ENCODE peak calls at places on chromosome 22, in six cellular contexts. U is MM.1S, P is bronchial epithelial cell, O is endothelial cell of umbilical vein, E is ovary, X is HepG2. Q is an unnamed sample.

GRCh38 chr22:23791737-23792645 is 5.2 kb downstream of the SMARCB1 start:
- DNase-seq in P (no peak), O (no peak), E (no peak), X (no peak), U (no peak), Q (no peak)

GRCh38 chr22:49619301-49619700 is 208.4 kb downstream of the BRD1 start:
- DNase-seq in P (no peak), E (no peak), X (no peak), O (no peak), U (no peak), Q (no peak)

GRCh38 chr22:36196254-36197064 is 5.2 kb downstream of the APOL4 start:
- DNase-seq in X (no peak), O (no peak), U (no peak), E (no peak), P (no peak), Q (no peak)

GRCh38 chr22:49994361-49995058 is 18.1 kb downstream of the IL17REL start:
- DNase-seq in X (no peak), E (no peak), P (no peak), U (no peak), O (no peak), Q (no peak)

GRCh38 chr22:43697894-43698293 is 114.2 kb downstream of the EFCAB6 start:
- DNase-seq in O (no peak), P (no peak), E (no peak), U (peak; percentile 40), X (no peak), Q (no peak)

GRCh38 chr22:39080052-39080762 is 3.1 kb downstream of the APOBEC3G start:
- DNase-seq in X (no peak), O (no peak), P (no peak), E (no peak), U (no peak), Q (no peak)

GRCh38 chr22:44574057-44574456 is 76.0 kb upstream of the RTL6 start:
- DNase-seq in P (peak; percentile 84), O (peak; percentile 24), X (no peak), E (peak; percentile 51), U (no peak), Q (no peak)

GRCh38 chr22:50600541-50600940 is at the start of gene MAPK8IP2:
- DNase-seq in P (no peak), X (no peak), E (peak; percentile 47), U (no peak), O (no peak), Q (no peak)

GRCh38 chr22:39518996-39519680 is 1.2 kb upstream of the ATF4 start:
- DNase-seq in X (no peak), U (peak; percentile 39), O (no peak), P (no peak), E (no peak), Q (no peak)

GRCh38 chr22:29004647-29005371 is 56.8 kb downstream of the C22orf31 start:
- DNase-seq in O (peak; percentile 29), U (no peak), P (peak; percentile 5), E (peak; percentile 47), X (peak; percentile 90), Q (peak; percentile 70)

GRCh38 chr22:36117053-36117554 is 43.5 kb downstream of the APOL3 start:
- DNase-seq in O (no peak), P (no peak), E (no peak), U (no peak), X (no peak), Q (no peak)

GRCh38 chr22:28899199-28899853 is 16.0 kb downstream of the ZNRF3 start:
- DNase-seq in O (no peak), E (no peak), X (no peak), U (no peak), P (peak; percentile 82), Q (no peak)

GRCh38 chr22:24156915-24157782 is 24.1 kb upstream of the SUSD2 start:
- DNase-seq in E (peak; percentile 80), U (peak; percentile 94), O (peak; percentile 75), X (peak; percentile 89), P (peak; percentile 48), Q (peak; percentile 86)

GRCh38 chr22:20654343-20655208 is 119.3 kb upstream of the SERPIND1 start:
- DNase-seq in P (no peak), X (no peak), E (no peak), O (no peak), U (no peak), Q (no peak)

GRCh38 chr22:46953968-46954755 is 191.7 kb downstream of the TBC1D22A start:
- DNase-seq in O (no peak), X (no peak), U (no peak), P (no peak), E (no peak), Q (no peak)

GRCh38 chr22:36379593-36380361 is 8.0 kb downstream of the MYH9 start:
- DNase-seq in X (no peak), E (no peak), U (peak; percentile 22), P (no peak), O (no peak), Q (no peak)

GRCh38 chr22:25878933-25879332 is 136.9 kb downstream of the MYO18B start:
- DNase-seq in U (no peak), X (no peak), E (no peak), P (no peak), O (no peak), Q (no peak)

GRCh38 chr22:28939932-28940331 is 56.6 kb downstream of the ZNRF3 start:
- DNase-seq in P (no peak), O (no peak), E (no peak), X (no peak), U (no peak), Q (no peak)

GRCh38 chr22:19872779-19873137 is 18.1 kb upstream of the GNB1L start:
- DNase-seq in U (no peak), P (no peak), E (peak; percentile 17), O (no peak), X (no peak), Q (peak; percentile 45)

GRCh38 chr22:20221421-20222340 is 46.4 kb downstream of the RTN4R start:
- DNase-seq in U (no peak), E (no peak), O (no peak), X (no peak), P (no peak), Q (peak; percentile 96)

GRCh38 chr22:40582063-40582462 is 54.5 kb downstream of the MRTFA start:
- DNase-seq in O (no peak), U (no peak), E (no peak), P (no peak), X (no peak), Q (no peak)

GRCh38 chr22:22546490-22546889 is 12.6 kb downstream of the PRAME start:
- DNase-seq in E (no peak), O (no peak), P (peak; percentile 5), U (no peak), X (no peak), Q (no peak)

GRCh38 chr22:46731246-46732040 is 6.6 kb downstream of the CERK start:
- DNase-seq in X (peak; percentile 78), P (peak; percentile 19), O (no peak), E (no peak), U (no peak), Q (peak; percentile 93)

GRCh38 chr22:30424471-30425326 is 869 bp upstream of the MTFP1 start:
- DNase-seq in E (peak; percentile 40), X (no peak), O (no peak), P (peak; percentile 50), U (peak; percentile 40), Q (no peak)

GRCh38 chr22:30423959-30424380 is 1.6 kb upstream of the MTFP1 start:
- DNase-seq in U (peak; percentile 100), P (peak; percentile 97), E (peak; percentile 98), O (peak; percentile 100), X (peak; percentile 99), Q (peak; percentile 99)

GRCh38 chr22:30426395-30427353 is 1.1 kb downstream of the MTFP1 start:
- DNase-seq in O (peak; percentile 90), X (peak; percentile 70), P (peak; percentile 85), U (peak; percentile 85), E (peak; percentile 69), Q (peak; percentile 87)

GRCh38 chr22:30425327-30425615 is 297 bp upstream of the MTFP1 start:
- DNase-seq in U (no peak), X (no peak), O (no peak), E (no peak), P (peak; percentile 15), Q (no peak)

GRCh38 chr22:30425616-30426394 is at the start of gene MTFP1:
- DNase-seq in O (peak; percentile 72), P (peak; percentile 53), E (peak; percentile 74), X (peak; percentile 66), U (peak; percentile 66), Q (peak; percentile 74)
- H3K4me3 ChIP-seq in O (peak within 1 kb of the TSS; percentile 56), P (peak within 1 kb of the TSS; percentile 49), E (peak within 1 kb of the TSS; percentile 55), X (peak within 1 kb of the TSS; percentile 68), U (peak within 1 kb of the TSS; percentile 84), Q (peak within 1 kb of the TSS; percentile 64)

GRCh38 chr22:42439821-42440674 is 7.8 kb upstream of the NFAM1 start:
- DNase-seq in X (no peak), E (no peak), U (no peak), O (peak; percentile 44), P (no peak), Q (no peak)
- H3K4me3 ChIP-seq in X (no peak overlapping the region), E (no peak overlapping the region), U (no peak overlapping the region), O (no peak overlapping the region), P (no peak overlapping the region), Q (no peak overlapping the region)

DNA sequence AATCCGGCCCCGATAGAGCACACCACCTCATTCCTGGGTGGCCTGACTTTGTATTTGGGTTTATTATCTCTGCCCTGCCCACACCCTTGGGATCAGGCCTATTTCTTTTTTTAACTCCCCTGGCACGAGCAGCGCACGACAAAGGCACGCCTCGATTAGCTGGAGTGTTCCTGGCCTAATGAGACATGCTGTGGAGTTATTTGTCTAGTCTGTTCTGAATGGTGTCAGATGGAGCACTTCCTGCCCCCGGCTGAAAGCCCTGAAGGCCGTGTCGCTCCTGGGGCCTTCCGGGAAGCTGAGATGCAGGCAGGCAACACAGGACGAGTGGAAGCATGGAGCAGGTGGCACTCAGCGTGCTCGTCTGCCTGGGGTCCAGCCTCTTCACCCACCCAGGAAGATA is 47.1 kb downstream of the LARGE1 start:
- DNase-seq in U (no peak), P (no peak), E (peak; percentile 35), O (no peak), X (no peak), Q (no peak)
- H3K4me3 ChIP-seq in U (no peak overlapping the region), P (no peak overlapping the region), E (no peak overlapping the region), O (no peak overlapping the region), X (no peak overlapping the region), Q (no peak overlapping the region)

DNA sequence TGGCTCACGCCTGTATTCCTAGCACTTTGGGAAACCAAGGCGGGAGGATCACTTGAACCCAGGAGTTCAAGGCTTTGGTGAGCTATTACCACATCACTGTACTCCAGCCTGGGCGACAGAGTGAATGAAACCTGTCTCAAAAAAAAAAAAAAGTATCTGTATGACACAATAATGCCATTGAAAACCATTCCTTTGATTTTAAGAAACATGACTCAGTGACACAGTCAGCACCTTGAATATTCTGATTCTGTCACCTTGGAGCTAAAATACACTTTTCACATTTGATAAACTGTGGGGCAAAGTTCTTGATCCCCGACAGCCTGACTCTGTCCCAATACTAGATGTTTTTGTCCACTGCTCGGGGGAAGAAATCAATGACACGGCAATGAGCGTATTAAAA is 16.7 kb upstream of the ELFN2 start:
- DNase-seq in U (no peak), X (no peak), E (no peak), O (no peak), P (peak; percentile 40), Q (no peak)
- H3K4me3 ChIP-seq in U (no peak overlapping the region), X (no peak overlapping the region), E (no peak overlapping the region), O (no peak overlapping the region), P (no peak overlapping the region), Q (no peak overlapping the region)

GRCh38 chr22:31248138-31248745 is 36.1 kb downstream of the LIMK2 start:
- DNase-seq in U (peak; percentile 43), X (no peak), E (peak; percentile 77), O (peak; percentile 60), P (peak; percentile 93), Q (no peak)
- H3K4me3 ChIP-seq in U (no peak overlapping the region), X (no peak overlapping the region), E (peak overlapping the region; percentile 50), O (no peak overlapping the region), P (peak overlapping the region; percentile 81), Q (peak overlapping the region; percentile 37)